ENCODE peak calls at places on chromosomes 16 and 17, in seven cellular contexts. S is omental fat pad; Q is aorta; F is skeletal muscle cell; B is AG04450; G is NCI-H1417; X is activated CD4-positive, alpha-beta T cell treated with anti-CD3 and anti-CD28 coated beads, Interleukin-2, amount 50 U/mL, for 1 hour. N is an unnamed sample.

GRCh38 chr16:85865-86264 is 7.8 kb downstream of the MPG start:
- DNase-seq in X (no peak), S (no peak), Q (no peak), F (no peak), B (no peak), G (no peak), N (no peak)

GRCh38 chr16:30874821-30875717 is 18.8 kb downstream of the BCL7C start:
- DNase-seq in X (peak), S (peak), B (peak), G (peak), F (peak), Q (peak), N (peak)

GRCh38 chr16:35319536-35320192 is 1860.3 kb downstream of the TP53TG3F start:
- DNase-seq in F (no peak), G (no peak), X (no peak), B (no peak), S (no peak), Q (no peak), N (no peak)

GRCh38 chr17:53655591-53655990 is 167.1 kb upstream of the KIF2B start:
- DNase-seq in F (peak), B (no peak), S (no peak), X (no peak), G (no peak), Q (no peak), N (peak)

GRCh38 chr17:78127240-78127887 is 1.2 kb downstream of the TMC6 start:
- DNase-seq in F (no peak), G (no peak), B (no peak), X (peak), Q (peak), S (no peak), N (no peak)

GRCh38 chr17:49224997-49225337 is 5.6 kb downstream of the PHOSPHO1 start:
- DNase-seq in B (no peak), F (no peak), Q (no peak), G (no peak), S (no peak), X (no peak), N (no peak)

GRCh38 chr17:77722366-77722765 is 236.1 kb upstream of the TNRC6C start:
- DNase-seq in B (no peak), F (no peak), G (no peak), S (no peak), X (no peak), Q (no peak), N (no peak)

GRCh38 chr17:80791758-80792284 is 199.8 kb upstream of the CHMP6 start:
- DNase-seq in Q (peak), X (peak), S (peak), F (peak), B (peak), G (no peak), N (peak)

GRCh38 chr17:72008236-72008874 is 112.5 kb upstream of the SOX9 start:
- DNase-seq in G (no peak), B (no peak), X (no peak), F (no peak), Q (no peak), S (no peak), N (peak)

GRCh38 chr16:31063843-31064611 is 10.0 kb downstream of the ZNF668 start:
- DNase-seq in F (no peak), B (no peak), Q (no peak), S (no peak), G (no peak), X (no peak), N (no peak)

GRCh38 chr17:16214190-16215001 is 938 bp downstream of the NCOR1 start:
- DNase-seq in B (no peak), S (no peak), X (no peak), Q (no peak), F (no peak), G (peak), N (peak)

GRCh38 chr17:82872591-82873520 is 33.0 kb upstream of the ZNF750 start:
- DNase-seq in F (no peak), Q (no peak), B (no peak), X (no peak), G (no peak), S (no peak), N (no peak)

GRCh38 chr17:9880582-9880999 is 24.5 kb downstream of the RCVRN start:
- DNase-seq in S (no peak), Q (no peak), F (no peak), B (no peak), G (no peak), X (no peak), N (peak)

GRCh38 chr17:73029941-73030340 is 62.5 kb downstream of the SLC39A11 start:
- DNase-seq in X (no peak), S (no peak), Q (no peak), B (no peak), F (no peak), G (no peak), N (no peak)

GRCh38 chr16:78310990-78311561 is 211.6 kb downstream of the WWOX start:
- DNase-seq in G (no peak), F (no peak), S (no peak), X (no peak), Q (no peak), B (no peak), N (peak)

GRCh38 chr16:30472328-30472942 is at the start of gene ITGAL:
- DNase-seq in G (no peak), F (no peak), B (no peak), X (peak), Q (peak), S (no peak), N (no peak)

GRCh38 chr17:17587614-17588336 is 3.7 kb downstream of the PEMT start:
- DNase-seq in B (no peak), S (no peak), G (no peak), F (no peak), X (no peak), Q (no peak), N (no peak)

GRCh38 chr17:34318474-34318873 is 761 bp upstream of the CCL8 start:
- DNase-seq in G (no peak), B (no peak), X (no peak), Q (no peak), S (no peak), F (no peak), N (no peak)

GRCh38 chr16:12976936-12977335 is 75.5 kb downstream of the SHISA9 start:
- DNase-seq in S (no peak), F (no peak), G (no peak), B (no peak), X (no peak), Q (no peak), N (peak)

GRCh38 chr17:74161501-74161850 is 42.0 kb upstream of the RPL38 start:
- DNase-seq in B (no peak), S (no peak), Q (no peak), X (no peak), G (no peak), F (no peak), N (no peak)

GRCh38 chr17:80104321-80104955 is 3.1 kb downstream of the GAA start:
- DNase-seq in G (peak), X (no peak), B (no peak), F (no peak), S (no peak), Q (peak), N (peak)

GRCh38 chr16:74748710-74749073 is 25.9 kb downstream of the FA2H start:
- DNase-seq in G (no peak), X (no peak), Q (no peak), F (no peak), S (no peak), B (no peak), N (no peak)

N was measured in iris pigment epithelial cell.